ENCODE peak calls at places on chromosomes 13 and 19, in eight cellular contexts. E, Z, H, D, P, Y, L and B are unnamed samples.

GRCh38 chr13:48892311-48892710 is 83.4 kb upstream of the FNDC3A start:
- DNase-seq in E (peak), L (no peak), P (no peak), Y (no peak), D (no peak), H (no peak), Z (no peak), B (peak)

GRCh38 chr19:8512115-8512967 is 1.6 kb downstream of the ZNF414 start:
- DNase-seq in Z (peak), D (no peak), P (no peak), L (peak), E (peak), H (no peak), Y (peak), B (no peak)

GRCh38 chr13:89214115-89214514 is 1542.9 kb downstream of the SLITRK5 start:
- DNase-seq in E (no peak), Z (no peak), H (no peak), Y (no peak), D (no peak), L (no peak), P (no peak), B (no peak)

GRCh38 chr19:7833225-7834156 is 3.5 kb downstream of the EVI5L start:
- DNase-seq in Z (no peak), E (peak), H (peak), P (no peak), Y (no peak), L (no peak), D (peak), B (no peak)

GRCh38 chr13:76723551-76724232 is 162.5 kb downstream of the KCTD12 start:
- DNase-seq in E (peak), H (no peak), P (no peak), L (no peak), Y (peak), Z (no peak), D (no peak), B (peak)

GRCh38 chr19:4034048-4035017 is 26.8 kb downstream of the PIAS4 start:
- DNase-seq in L (no peak), D (no peak), E (no peak), Z (no peak), P (no peak), H (no peak), Y (no peak), B (no peak)

GRCh38 chr13:46648166-46648607 is 95.2 kb downstream of the LRCH1 start:
- DNase-seq in E (no peak), D (no peak), Z (no peak), L (peak), Y (peak), P (peak), H (no peak), B (no peak)

GRCh38 chr19:3656073-3656746 is 29.6 kb upstream of the CACTIN start:
- DNase-seq in H (no peak), D (no peak), Z (no peak), E (no peak), Y (no peak), P (no peak), L (no peak), B (no peak)

GRCh38 chr13:113554333-113554700 is 30.2 kb upstream of the TFDP1 start:
- DNase-seq in E (no peak), H (peak), D (no peak), L (no peak), Z (no peak), Y (peak), P (no peak), B (no peak)

GRCh38 chr19:51783373-51783772 is 11.6 kb upstream of the FPR3 start:
- DNase-seq in P (no peak), H (no peak), E (peak), Y (peak), L (no peak), D (no peak), Z (no peak), B (no peak)

GRCh38 chr13:37476874-37477273 is 121.7 kb downstream of the POSTN start:
- DNase-seq in E (peak), Y (peak), D (no peak), H (no peak), P (no peak), L (no peak), Z (no peak), B (no peak)

GRCh38 chr19:52651956-52652355 is 13.8 kb upstream of the ZNF83 start:
- DNase-seq in E (no peak), H (no peak), D (no peak), P (no peak), Y (no peak), L (no peak), Z (no peak), B (no peak)

GRCh38 chr19:45179063-45179847 is 671 bp downstream of the BLOC1S3 start:
- DNase-seq in P (peak), E (peak), D (no peak), Z (peak), H (peak), Y (peak), L (peak), B (no peak)

GRCh38 chr13:103883152-103883551 is 816.9 kb upstream of the SLC10A2 start:
- DNase-seq in P (peak), L (peak), D (peak), E (peak), H (peak), Y (peak), Z (peak), B (peak)
- TF ChIP-seq CTCF in P (no peak), L (peak), D (no peak), E (peak), H (no peak), Y (peak), Z (peak), B (peak)

GRCh38 chr19:317710-318508 is 26.7 kb downstream of the MIER2 start:
- DNase-seq in D (no peak), Y (no peak), L (no peak), P (no peak), H (peak), E (no peak), Z (no peak), B (no peak)
- H3K4me3 ChIP-seq in D (no peak), Y (no peak), L (no peak), P (no peak), H (no peak), E (no peak), Z (no peak), B (no peak)

GRCh38 chr19:33679696-33680095 is 57.9 kb downstream of the CHST8 start:
- DNase-seq in P (no peak), D (peak), L (no peak), Z (no peak), E (no peak), Y (no peak), H (peak), B (no peak)
- TF ChIP-seq CTCF in P (no peak), D (no peak), L (no peak), Z (no peak), E (no peak), Y (no peak), H (no peak), B (no peak)

GRCh38 chr19:41551711-41552110 is 24.3 kb upstream of the CEACAM21 start:
- DNase-seq in L (no peak), P (no peak), H (no peak), E (no peak), Y (no peak), Z (no peak), D (no peak), B (no peak)

GRCh38 chr19:41551212-41551610 is 24.8 kb upstream of the CEACAM21 start:
- DNase-seq in D (no peak), Y (no peak), H (no peak), P (no peak), Z (no peak), L (no peak), E (no peak), B (no peak)

GRCh38 chr19:41548047-41548446 is 27.9 kb upstream of the CEACAM21 start:
- DNase-seq in Z (no peak), H (no peak), E (no peak), D (no peak), P (no peak), Y (no peak), L (no peak), B (no peak)

GRCh38 chr19:41547569-41547968 is 28.4 kb upstream of the CEACAM21 start:
- DNase-seq in H (no peak), E (no peak), Z (no peak), L (no peak), Y (no peak), D (no peak), P (no peak), B (no peak)

DNA sequence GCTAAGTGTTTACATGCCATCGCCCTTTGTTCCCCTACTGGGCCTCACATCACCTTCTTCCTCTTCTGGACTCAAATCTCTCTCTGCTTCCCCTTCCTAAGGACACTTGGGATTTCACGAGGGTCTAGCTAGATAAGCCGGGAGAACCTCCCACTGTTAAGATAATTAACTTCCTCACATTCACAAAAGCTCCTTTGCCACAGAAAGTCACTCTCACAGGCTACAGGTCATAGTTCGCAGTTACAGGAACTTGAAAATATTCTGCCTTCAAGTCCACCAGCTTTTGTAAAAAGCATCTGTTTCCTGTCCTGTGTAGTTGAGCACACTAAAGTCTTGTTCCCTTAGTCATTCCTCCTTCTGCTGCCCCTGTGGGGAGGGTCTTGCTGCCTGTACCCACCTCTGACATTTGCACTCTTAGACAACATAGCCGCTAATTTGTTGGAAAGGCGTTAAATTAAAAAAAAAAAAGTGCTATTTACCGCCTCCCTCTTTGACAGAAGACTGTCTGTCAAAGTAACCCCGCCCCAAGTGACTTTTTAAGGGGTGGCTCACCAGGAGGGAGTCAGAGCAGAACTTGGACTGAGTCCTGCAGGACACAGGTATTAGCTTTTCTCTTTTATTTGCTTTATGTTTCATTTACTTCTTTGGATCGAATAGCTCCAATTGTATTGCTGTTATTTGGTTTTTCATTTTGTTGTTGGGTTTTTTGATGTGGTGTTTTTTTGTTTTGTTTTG is 26.8 kb upstream of the CEACAM21 start:
- DNase-seq in L (no peak), P (no peak), E (no peak), D (no peak), Y (peak), Z (no peak), H (no peak), B (no peak)
- H3K4me3 ChIP-seq in L (no peak), P (no peak), E (no peak), D (peak), Y (peak), Z (no peak), H (no peak), B (no peak)

GRCh38 chr19:5361407-5361806 is 20.8 kb upstream of the PTPRS start:
- DNase-seq in P (no peak), Z (no peak), E (no peak), D (no peak), L (no peak), Y (no peak), H (no peak), B (no peak)
- TF ChIP-seq CTCF in P (no peak), Z (no peak), E (no peak), D (no peak), L (no peak), Y (no peak), H (no peak), B (no peak)

DNA sequence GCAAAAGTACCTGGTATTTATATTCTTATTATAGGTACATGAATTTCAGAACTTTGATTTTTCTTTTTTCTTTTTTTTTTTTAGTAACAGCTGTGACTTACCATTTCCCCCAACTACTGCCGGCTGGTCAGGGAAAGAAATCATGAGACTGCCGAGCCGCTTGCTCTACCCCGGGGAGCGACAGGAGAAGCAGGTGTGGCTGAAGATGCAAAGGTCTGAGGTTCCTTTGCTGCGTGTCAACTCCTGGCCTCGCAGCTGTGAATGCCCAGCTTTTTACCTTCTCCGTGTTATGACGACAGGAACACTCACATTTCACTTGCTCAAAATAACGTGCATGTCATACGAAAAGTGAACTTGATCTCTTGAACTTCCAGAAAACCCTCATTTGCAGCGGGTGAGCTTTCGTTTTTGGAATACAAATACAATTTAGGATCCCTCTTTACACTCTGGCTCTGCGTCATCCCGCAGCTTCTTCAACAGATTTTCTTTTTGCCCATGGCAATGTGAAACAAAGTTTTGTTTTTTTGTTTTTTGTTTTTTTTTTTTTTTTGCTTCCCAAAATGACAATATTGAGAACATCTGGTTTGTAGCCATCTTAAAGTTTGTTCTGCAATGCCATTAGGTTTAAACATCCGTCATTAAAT is 117.9 kb downstream of the EFNB2 start:
- DNase-seq in L (no peak), Z (no peak), P (no peak), Y (no peak), E (no peak), D (no peak), H (no peak), B (no peak)
- H3K4me3 ChIP-seq in L (no peak), Z (no peak), P (no peak), Y (no peak), E (no peak), D (no peak), H (no peak), B (no peak)

GRCh38 chr19:875265-875879 is 15.9 kb downstream of the CFD start:
- DNase-seq in Z (no peak), E (no peak), L (no peak), P (no peak), H (no peak), Y (peak), D (no peak), B (no peak)
- TF ChIP-seq CTCF in Z (peak), E (no peak), L (no peak), P (no peak), H (no peak), Y (no peak), D (no peak), B (no peak)

GRCh38 chr19:55485439-55486011 is 537 bp downstream of the NAT14 start:
- DNase-seq in P (no peak), E (no peak), L (peak), H (no peak), Y (peak), D (peak), Z (no peak), B (no peak)

GRCh38 chr19:55484571-55485438 is at the start of gene NAT14:
- DNase-seq in P (no peak), H (no peak), E (peak), Y (peak), L (peak), Z (peak), D (peak), B (no peak)

GRCh38 chr19:55486971-55487883 is 1.0 kb upstream of the SSC5D start:
- DNase-seq in Y (peak), P (no peak), H (no peak), E (peak), D (peak), L (peak), Z (peak), B (peak)

GRCh38 chr19:55487884-55488687 is at the start of gene SSC5D:
- DNase-seq in Z (peak), L (peak), H (no peak), D (no peak), P (no peak), Y (peak), E (peak), B (no peak)

DNA sequence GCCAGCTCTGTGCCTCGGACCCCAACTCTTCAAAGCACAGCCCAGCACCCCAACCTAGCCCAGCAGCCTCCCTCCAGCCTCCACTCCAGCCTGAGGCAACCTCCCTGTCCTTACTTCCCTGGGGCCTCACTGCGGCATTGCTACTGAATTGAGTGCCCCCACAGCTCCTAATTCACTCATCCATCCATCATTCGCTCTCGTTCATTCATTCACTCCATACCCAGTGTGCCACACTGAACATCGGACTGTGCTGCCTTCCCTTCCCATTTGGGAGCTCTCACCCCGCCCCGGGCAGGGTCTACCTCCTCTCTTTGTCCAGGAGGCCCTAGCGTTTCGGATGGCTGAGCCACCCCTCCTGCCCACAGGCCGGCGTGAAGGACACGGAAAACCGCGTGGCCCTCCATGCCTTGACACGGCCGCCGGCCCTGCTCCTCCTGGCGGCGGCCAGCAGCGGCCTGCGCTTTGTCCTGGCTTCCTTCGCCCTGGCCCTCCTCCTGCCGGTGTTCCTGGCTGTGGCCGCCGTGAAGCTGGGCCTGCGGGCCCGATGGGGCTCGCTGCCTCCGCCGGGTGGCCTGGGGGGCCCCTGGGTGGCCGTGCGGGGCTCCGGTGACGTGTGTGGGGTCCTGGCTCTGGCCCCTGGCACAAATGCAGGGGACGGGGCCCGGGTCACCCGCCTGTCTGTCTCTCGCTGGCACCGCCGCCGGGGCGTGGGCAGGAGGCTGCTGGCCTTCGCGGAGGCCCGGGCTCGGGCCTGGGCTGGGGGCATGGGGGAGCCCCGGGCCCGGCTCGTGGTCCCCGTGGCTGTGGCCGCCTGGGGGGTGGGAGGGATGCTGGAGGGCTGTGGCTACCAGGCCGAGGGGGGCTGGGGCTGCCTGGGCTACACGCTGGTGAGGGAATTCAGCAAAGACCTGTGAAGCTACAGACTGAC is 1.3 kb downstream of the NAT14 start:
- DNase-seq in D (peak), Z (peak), L (peak), P (no peak), Y (peak), E (no peak), H (no peak), B (no peak)
- H3K4me3 ChIP-seq in D (peak), Z (peak), L (peak), P (no peak), Y (peak), E (peak), H (no peak), B (peak)

GRCh38 chr19:13428352-13428751 is 77.9 kb downstream of the CACNA1A start:
- DNase-seq in Y (peak), Z (peak), H (no peak), E (peak), D (no peak), P (no peak), L (peak), B (no peak)
- TF ChIP-seq CTCF in Y (peak), Z (peak), H (no peak), E (peak), D (no peak), P (peak), L (peak), B (peak)